ENCODE peak calls at places on chromosomes 5 and 9, in four cellular contexts. J is left ventricle myocardium inferior; G is sigmoid colon; H is CD8-positive, alpha-beta T cell. Q is an unnamed sample.

GRCh38 chr9:4576448-4576847 is 85.6 kb upstream of the PLPP6 start:
- DNase-seq in J (no peak), G (no peak), H (no peak), Q (no peak)

GRCh38 chr9:113219186-113219936 is 1.7 kb downstream of the FKBP15 start:
- DNase-seq in J (no peak), G (no peak), H (no peak), Q (no peak)

GRCh38 chr9:111098661-111099060 is 60.4 kb upstream of the LPAR1 start:
- DNase-seq in J (no peak), G (no peak), H (no peak), Q (no peak)

GRCh38 chr5:1640276-1640898 is 116.6 kb upstream of the LPCAT1 start:
- DNase-seq in J (no peak), G (peak; percentile 40), H (no peak), Q (no peak)

GRCh38 chr9:105632807-105633206 is 29.4 kb upstream of the TAL2 start:
- DNase-seq in J (no peak), G (no peak), H (no peak), Q (no peak)

GRCh38 chr5:73816656-73817420 is 190.8 kb downstream of the ARHGEF28 start:
- DNase-seq in J (no peak), G (no peak), H (no peak), Q (peak; percentile 89)

GRCh38 chr9:118578467-118578866 is 790.8 kb downstream of the BRINP1 start:
- DNase-seq in J (no peak), G (no peak), H (no peak), Q (no peak)

GRCh38 chr9:79572032-79572890 is 496 bp downstream of the TLE4 start:
- DNase-seq in J (peak; percentile 32), G (peak; percentile 68), H (peak; percentile 21), Q (no peak)

GRCh38 chr9:106404137-106404536 is 458.8 kb upstream of the ZNF462 start:
- DNase-seq in J (no peak), G (no peak), H (no peak), Q (no peak)

GRCh38 chr5:126866837-126867236 is 89.9 kb downstream of the LMNB1 start:
- DNase-seq in J (no peak), G (no peak), H (no peak), Q (no peak)

GRCh38 chr5:31270396-31270795 is 76.9 kb downstream of the CDH6 start:
- DNase-seq in J (no peak), G (no peak), H (no peak), Q (no peak)

GRCh38 chr5:67770431-67771025 is 445.0 kb upstream of the PIK3R1 start:
- DNase-seq in J (no peak), G (no peak), H (no peak), Q (no peak)

GRCh38 chr9:87390361-87390760 is 107.3 kb upstream of the DAPK1 start:
- DNase-seq in J (no peak), G (no peak), H (no peak), Q (no peak)

GRCh38 chr9:7150153-7150890 is 392.5 kb downstream of the KDM4C start:
- DNase-seq in J (no peak), G (no peak), H (no peak), Q (no peak)

GRCh38 chr9:20564650-20565049 is 57.6 kb downstream of the MLLT3 start:
- DNase-seq in J (no peak), G (no peak), H (no peak), Q (no peak)

GRCh38 chr5:160310910-160311295 is 1.5 kb downstream of the CCNJL start:
- DNase-seq in J (no peak), G (no peak), H (no peak), Q (no peak)

GRCh38 chr5:74919487-74919886 is 53.3 kb upstream of the FAM169A start:
- DNase-seq in J (no peak), G (no peak), H (no peak), Q (no peak)

GRCh38 chr5:96254980-96255681 is 177.9 kb downstream of the PCSK1 start:
- DNase-seq in J (no peak), G (no peak), H (no peak), Q (peak; percentile 92)

GRCh38 chr9:7636297-7636696 is 163.3 kb downstream of the DMAC1 start:
- DNase-seq in J (no peak), G (no peak), H (no peak), Q (no peak)

GRCh38 chr9:131410051-131410491 is 16.2 kb downstream of the PRRC2B start:
- DNase-seq in J (no peak), G (no peak), H (no peak), Q (no peak)

GRCh38 chr9:121038452-121039203 is 11.4 kb downstream of the C5 start:
- DNase-seq in J (no peak), G (no peak), H (no peak), Q (no peak)

GRCh38 chr9:134967547-134967930 is 49.8 kb upstream of the FCN1 start:
- DNase-seq in J (no peak), G (peak; percentile 50), H (no peak), Q (no peak)

GRCh38 chr5:79853676-79854418 is 137.2 kb downstream of the MTX3 start:
- DNase-seq in J (no peak), G (no peak), H (no peak), Q (no peak)

GRCh38 chr9:35962126-35962906 is 4.4 kb upstream of the OR2S2 start:
- DNase-seq in J (peak; percentile 45), G (peak; percentile 76), H (no peak), Q (peak; percentile 46)

GRCh38 chr9:95874989-95875304 is 544 bp upstream of the ERCC6L2 start:
- DNase-seq in J (peak; percentile 58), G (peak; percentile 79), H (peak; percentile 45), Q (no peak)

GRCh38 chr9:27179245-27179870 is 70.3 kb downstream of the TEK start:
- DNase-seq in J (no peak), G (no peak), H (no peak), Q (no peak)

GRCh38 chr9:88706193-88707112 is 171.5 kb downstream of the NXNL2 start:
- DNase-seq in J (no peak), G (no peak), H (no peak), Q (no peak)

GRCh38 chr5:168291961-168292782 is 727 bp downstream of the WWC1 start:
- DNase-seq in J (no peak), G (no peak), H (no peak), Q (no peak)

GRCh38 chr9:4353236-4353635 is 53.4 kb upstream of the GLIS3 start:
- DNase-seq in J (no peak), G (no peak), H (no peak), Q (no peak)

GRCh38 chr9:111298831-111299603 is 31.0 kb downstream of the OR2K2 start:
- DNase-seq in J (peak; percentile 59), G (peak; percentile 85), H (no peak), Q (peak; percentile 34)

GRCh38 chr5:116320486-116320885 is 235.7 kb downstream of the COMMD10 start:
- DNase-seq in J (no peak), G (no peak), H (no peak), Q (peak; percentile 3)

GRCh38 chr9:116417464-116417863 is 263.9 kb downstream of the PAPPA start:
- DNase-seq in J (no peak), G (no peak), H (no peak), Q (no peak)

GRCh38 chr9:95477441-95477840 is 39.3 kb downstream of the PTCH1 start:
- DNase-seq in J (no peak), G (no peak), H (no peak), Q (no peak)

GRCh38 chr9:34927061-34927460 is 31.0 kb upstream of the PHF24 start:
- DNase-seq in J (no peak), G (no peak), H (no peak), Q (no peak)

GRCh38 chr5:677131-678101 is 15.7 kb downstream of the TPPP start:
- DNase-seq in J (peak; percentile 7), G (peak; percentile 60), H (no peak), Q (no peak)

GRCh38 chr5:145965804-145966203 is 29.4 kb downstream of the SH3RF2 start:
- DNase-seq in J (no peak), G (no peak), H (no peak), Q (no peak)

GRCh38 chr9:130794923-130795495 is 40.0 kb upstream of the ABL1 start:
- DNase-seq in J (no peak), G (no peak), H (no peak), Q (no peak)

GRCh38 chr9:117400131-117400530 is 14.7 kb downstream of the ASTN2 start:
- DNase-seq in J (no peak), G (no peak), H (no peak), Q (no peak)

GRCh38 chr5:142671801-142672200 is 14.1 kb downstream of the FGF1 start:
- DNase-seq in J (no peak), G (no peak), H (no peak), Q (peak; percentile 47)

DNA sequence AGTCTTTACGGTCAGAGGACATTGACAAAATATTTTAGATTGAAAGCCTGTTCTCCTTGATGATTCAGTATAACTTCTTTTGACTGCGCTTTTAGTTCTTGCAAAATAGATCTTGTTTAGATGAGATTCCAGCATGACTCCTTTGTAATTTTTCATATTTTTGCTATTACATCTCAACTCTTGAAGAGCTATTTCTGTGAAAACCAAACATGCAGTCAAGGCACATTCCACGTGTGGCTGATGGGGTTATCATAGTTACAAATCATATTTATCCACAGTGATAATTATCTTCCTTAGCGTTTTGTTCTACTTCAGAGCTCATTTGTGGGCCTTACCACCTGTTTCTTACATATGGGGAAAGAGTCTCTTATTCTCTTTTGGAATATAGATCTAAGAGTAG is 238.8 kb upstream of the DMRT1 start:
- DNase-seq in J (no peak), G (no peak), H (no peak), Q (no peak)
- TF ChIP-seq CTCF in J (no peak), G (no peak), H (no peak), Q (no peak)

DNA sequence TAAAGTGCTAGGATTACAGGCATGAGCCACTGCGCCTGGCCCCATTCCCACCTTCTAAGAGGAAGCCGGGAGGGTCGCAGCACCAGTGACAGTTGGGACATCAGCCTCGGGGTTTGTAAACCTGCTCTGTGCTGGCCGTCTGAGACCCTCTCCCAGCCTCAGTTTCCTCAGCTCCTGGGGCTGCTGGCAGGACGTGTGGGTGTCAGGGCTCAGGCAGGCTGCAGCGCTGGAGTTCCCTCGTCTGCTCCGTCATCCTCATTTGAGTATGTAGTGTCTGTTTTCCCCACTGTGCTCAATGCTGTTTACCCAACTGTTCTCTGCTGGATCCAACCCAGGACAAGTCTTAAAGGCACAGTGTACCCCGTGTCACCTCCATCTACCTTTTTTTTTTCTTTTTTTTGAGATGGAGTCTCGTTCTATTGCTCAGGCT is 2.0 kb upstream of the NINJ1 start:
- DNase-seq in J (no peak), G (peak; percentile 68), H (no peak), Q (no peak)
- H3K4me3 ChIP-seq in J (peak overlapping the region; percentile 27), G (peak overlapping the region; percentile 18), H (no peak overlapping the region), Q (no peak overlapping the region)

GRCh38 chr5:54959673-54960418 is 25.5 kb downstream of the ESM1 start:
- DNase-seq in J (no peak), G (no peak), H (no peak), Q (no peak)
- TF ChIP-seq CTCF in J (no peak), G (no peak), H (no peak), Q (no peak)

DNA sequence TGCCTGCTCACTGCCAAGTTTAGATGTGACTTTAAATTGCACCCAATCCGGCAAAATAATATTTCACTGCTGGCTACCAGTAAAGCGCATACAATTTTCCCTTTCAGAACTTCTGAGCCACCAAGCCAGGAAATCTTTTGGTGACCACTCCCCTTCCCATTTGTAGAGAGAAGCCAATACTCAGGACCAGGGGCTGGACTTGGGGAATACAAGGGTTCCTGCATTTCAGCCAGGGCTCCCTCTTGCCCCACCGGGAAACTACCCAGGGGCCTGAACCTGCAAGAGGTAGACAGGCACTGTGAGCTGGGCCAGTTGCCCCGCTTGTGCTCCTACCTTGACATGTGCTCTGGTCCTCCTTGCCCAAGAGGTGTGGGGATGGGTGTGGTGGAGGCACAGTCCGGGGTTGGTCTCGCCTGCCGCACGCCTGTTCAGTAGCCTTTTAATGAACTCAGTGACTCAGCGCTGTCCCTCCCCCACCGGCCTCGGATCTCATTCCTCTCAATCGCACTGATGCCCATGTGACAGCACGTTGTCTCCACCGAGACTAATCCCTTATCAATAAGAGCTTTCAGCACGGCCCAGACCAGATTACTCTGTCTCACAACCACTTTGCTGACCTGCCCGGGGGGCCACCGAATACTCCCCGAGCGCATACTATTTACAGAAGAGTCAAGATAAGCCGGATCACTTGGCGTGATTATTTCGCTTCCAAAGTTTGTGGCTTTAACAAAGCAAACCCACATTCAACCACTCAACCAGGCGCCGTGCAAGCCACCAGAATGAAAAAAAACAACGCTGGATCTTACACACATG is 226.5 kb downstream of the DCP2 start:
- DNase-seq in J (peak; percentile 85), G (peak; percentile 66), H (no peak), Q (no peak)
- H3K4me3 ChIP-seq in J (peak overlapping the region; percentile 61), G (no peak overlapping the region), H (no peak overlapping the region), Q (no peak overlapping the region)